ENCODE peak calls at places on chromosomes 11 and 22, in eight cellular contexts. W, T, V, E, A, S, Z and J are unnamed samples. For H3K4me1, the result is how much of the 10 kb centered on the place peaks cover.

GRCh38 chr11:74506823-74507222 is 13.3 kb upstream of the LIPT2 start:
- DNase-seq in Z (no peak), E (no peak), S (peak), W (no peak), A (no peak), T (no peak), V (peak), J (no peak)

GRCh38 chr11:108497317-108498045 is 703 bp downstream of the POGLUT3 start:
- DNase-seq in S (peak), A (peak), V (peak), W (peak), Z (peak), T (peak), E (peak), J (peak)

GRCh38 chr11:95256204-95256819 is 25.3 kb upstream of the SESN3 start:
- DNase-seq in S (no peak), Z (no peak), T (no peak), E (no peak), W (no peak), A (no peak), V (no peak), J (no peak)

GRCh38 chr11:112748713-112749481 is 212.3 kb upstream of the NCAM1 start:
- DNase-seq in W (no peak), V (no peak), T (no peak), Z (no peak), E (no peak), A (peak), S (no peak), J (no peak)

GRCh38 chr11:11764428-11764803 is 77.4 kb upstream of the USP47 start:
- DNase-seq in V (no peak), T (no peak), W (no peak), Z (no peak), S (no peak), A (no peak), E (no peak), J (no peak)

GRCh38 chr22:26394787-26395186 is 34.3 kb upstream of the ASPHD2 start:
- DNase-seq in Z (no peak), W (no peak), T (no peak), A (no peak), E (no peak), V (no peak), S (no peak), J (no peak)

GRCh38 chr11:77100166-77101042 is 2.2 kb upstream of the OMP start:
- DNase-seq in A (no peak), W (no peak), E (no peak), T (no peak), Z (peak), S (no peak), V (no peak), J (no peak)

GRCh38 chr22:39820266-39820665 is 73.3 kb downstream of the ENTHD1 start:
- DNase-seq in Z (no peak), W (no peak), S (no peak), E (peak), V (peak), T (no peak), A (no peak), J (no peak)

GRCh38 chr11:12989428-12990242 is 19.5 kb upstream of the RASSF10 start:
- DNase-seq in V (no peak), S (peak), W (no peak), A (no peak), T (no peak), Z (no peak), E (no peak), J (no peak)

GRCh38 chr11:122422707-122423106 is 232.8 kb upstream of the UBASH3B start:
- DNase-seq in V (peak), S (no peak), W (no peak), A (no peak), T (no peak), Z (no peak), E (peak), J (no peak)

DNA sequence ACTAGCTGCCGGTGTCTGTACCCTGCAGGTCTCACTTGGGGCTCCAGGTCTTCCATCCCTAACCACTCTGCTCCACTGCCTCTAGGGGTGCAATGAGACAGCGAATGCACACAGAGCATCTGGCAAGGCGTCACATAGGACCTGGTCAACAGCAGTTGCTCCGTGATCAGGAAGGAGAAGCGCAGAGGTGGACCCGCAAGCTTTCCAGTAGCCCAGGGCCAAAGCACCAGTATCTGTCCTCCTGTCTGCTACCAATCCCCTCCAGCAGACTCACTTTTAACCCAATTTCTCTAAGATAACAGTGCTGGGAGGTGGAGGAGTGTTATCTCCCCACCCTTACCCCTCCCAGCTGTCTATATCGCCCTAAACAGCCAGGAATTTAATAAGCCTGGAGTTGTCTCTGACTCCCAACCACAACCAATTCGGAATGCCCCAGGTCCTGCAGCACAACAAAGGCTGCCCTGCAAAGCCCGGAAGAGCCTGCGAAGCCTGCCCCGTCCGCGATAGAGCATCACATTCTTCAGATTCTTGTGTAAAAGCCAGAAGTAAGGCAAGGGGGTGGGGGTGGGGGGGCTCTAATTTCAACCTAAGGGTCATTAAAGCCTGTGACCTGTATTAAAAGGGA is 19.3 kb downstream of the MYH9 start:
- DNase-seq in A (no peak), S (peak), V (peak), E (peak), T (no peak), Z (no peak), W (no peak), J (no peak)
- H3K4me1 ChIP-seq in A (half or more), S (half or more), V (half or more), E (half or more), T (half or more), Z (half or more), W (half or more), J (half or more)

DNA sequence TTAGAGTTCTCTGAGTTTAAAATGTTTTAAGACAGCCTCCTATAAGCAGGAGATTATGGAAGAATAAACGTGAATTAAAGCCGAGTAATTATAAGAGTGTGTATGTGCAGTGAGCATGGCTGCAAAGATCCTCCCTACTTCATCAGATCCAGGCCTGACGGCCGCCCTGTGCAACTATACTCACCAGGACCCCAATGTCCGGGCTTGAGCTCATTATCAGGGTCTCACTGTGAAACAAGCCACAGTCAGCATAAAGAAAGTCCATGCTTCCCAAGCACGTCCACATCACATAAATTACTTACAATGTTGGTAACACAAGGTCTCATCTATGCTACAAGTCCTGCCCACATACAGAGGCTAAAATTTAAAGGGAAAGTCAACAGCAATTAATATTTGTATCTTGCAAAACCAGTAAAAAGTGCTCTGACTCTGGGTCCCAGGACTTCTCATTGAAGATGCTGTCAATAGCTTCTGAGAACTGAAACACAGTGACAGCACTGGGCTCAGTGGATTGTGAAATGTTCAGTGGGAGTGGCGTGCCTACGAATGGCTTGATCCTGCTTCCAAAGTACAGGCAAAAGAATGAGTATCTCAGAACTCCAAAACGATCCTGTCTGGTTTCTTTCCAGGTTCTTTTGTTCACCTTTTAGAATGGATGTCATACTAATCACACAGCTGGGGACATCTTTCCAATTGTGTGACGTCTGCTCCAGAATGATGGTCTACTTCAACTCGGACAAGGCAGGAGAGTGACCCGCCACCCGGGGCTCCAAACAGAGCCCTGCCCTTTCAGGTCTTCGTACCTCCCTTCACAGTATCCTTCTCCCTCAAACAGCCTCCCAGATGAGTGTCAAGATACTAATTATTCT is 72.1 kb upstream of the ARFGAP3 start:
- DNase-seq in Z (no peak), S (peak), V (no peak), T (no peak), A (peak), W (no peak), E (no peak), J (peak)
- H3K4me1 ChIP-seq in Z (half or more), S (under half), V (under half), T (under half), A (under half), W (half or more), E (under half), J (under half)

DNA sequence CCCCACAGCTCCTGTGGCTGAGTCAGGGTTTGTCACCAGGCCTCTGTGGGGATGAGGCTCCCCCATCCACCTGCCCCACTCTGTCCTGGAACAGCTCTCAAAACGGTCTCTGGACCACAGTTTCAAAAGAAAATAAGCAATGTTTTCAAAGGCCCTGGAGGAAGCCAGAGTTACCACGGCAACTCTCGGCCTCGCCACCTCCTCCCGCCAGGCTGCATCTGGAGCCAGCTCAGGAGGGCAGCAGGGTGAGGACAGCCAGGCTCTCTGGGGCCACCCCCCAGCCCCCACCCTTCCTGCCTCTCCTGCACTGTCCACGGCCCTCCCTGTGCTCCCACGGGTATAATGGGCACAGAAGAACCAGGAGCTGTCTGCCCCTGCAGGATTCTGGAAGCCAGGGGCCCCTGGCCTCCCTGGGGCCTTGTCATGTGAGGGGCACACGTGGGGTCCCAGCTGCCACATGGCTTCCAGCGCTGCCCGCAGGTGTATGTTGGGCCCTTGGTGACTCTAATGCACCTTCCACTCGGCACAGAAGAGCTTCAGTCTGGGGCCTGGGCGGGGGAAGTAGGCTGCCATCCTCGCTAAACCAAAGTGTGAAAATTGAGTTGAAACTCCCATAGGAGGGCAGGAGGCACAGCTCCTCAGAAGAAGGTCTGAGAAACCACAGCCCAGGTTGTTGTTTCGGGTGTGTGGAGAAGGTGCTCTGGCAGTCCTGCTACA is 10.3 kb downstream of the CD81 start:
- DNase-seq in Z (no peak), V (no peak), E (no peak), A (no peak), T (peak), S (no peak), W (no peak), J (no peak)
- H3K4me1 ChIP-seq in Z (half or more), V (under half), E (under half), A (half or more), T (under half), S (under half), W (half or more), J (half or more)

GRCh38 chr22:37563153-37564081 is 3.1 kb downstream of the CDC42EP1 start:
- DNase-seq in T (no peak), V (peak), Z (no peak), A (peak), E (peak), W (peak), S (peak), J (peak)
- H3K4me1 ChIP-seq in T (under half), V (under half), Z (half or more), A (under half), E (half or more), W (half or more), S (under half), J (under half)

GRCh38 chr11:70024773-70025045 is 53.4 kb upstream of the ANO1 start:
- DNase-seq in Z (no peak), W (no peak), T (no peak), A (no peak), V (no peak), S (peak), E (no peak), J (no peak)
- H3K4me1 ChIP-seq in Z (under half), W (under half), T (under half), A (under half), V (under half), S (under half), E (under half), J (under half)

GRCh38 chr22:50730941-50731661 is 6.9 kb upstream of the ACR start:
- DNase-seq in V (peak), E (no peak), A (peak), Z (peak), W (no peak), S (no peak), T (no peak), J (peak)
- H3K4me1 ChIP-seq in V (under half), E (under half), A (under half), Z (under half), W (under half), S (under half), T (under half), J (under half)